ENCODE peak calls at places on chromosomes 16 and 17, in five cellular contexts. One of them, this sample, is unnamed.

GRCh38 chr17:48593840-48594411 is 347 bp upstream of the HOXB5 start:
- DNase-seq in H54: no peak
- DNase-seq in progenitor cell of endocrine pancreas: peak
- DNase-seq in activated B cell treated with CpG ODN at 0.5 μM for 24 hours: peak
- DNase-seq in stimulated activated CD4-positive, alpha-beta T cell treated with anti-CD3 and anti-CD28 coated beads, Interleukin-4, amount 100 ng/mL, for 4 hours: peak
- DNase-seq in this sample: peak

GRCh38 chr16:75081179-75081859 is 35.3 kb downstream of the LDHD start:
- DNase-seq in stimulated activated CD4-positive, alpha-beta T cell treated with anti-CD3 and anti-CD28 coated beads, Interleukin-4, amount 100 ng/mL, for 4 hours: no peak
- DNase-seq in H54: no peak
- DNase-seq in activated B cell treated with CpG ODN at 0.5 μM for 24 hours: no peak
- DNase-seq in progenitor cell of endocrine pancreas: no peak
- DNase-seq in this sample: no peak

GRCh38 chr17:2251098-2251497 is 52.5 kb downstream of the SMG6 start:
- DNase-seq in progenitor cell of endocrine pancreas: no peak
- DNase-seq in stimulated activated CD4-positive, alpha-beta T cell treated with anti-CD3 and anti-CD28 coated beads, Interleukin-4, amount 100 ng/mL, for 4 hours: no peak
- DNase-seq in H54: no peak
- DNase-seq in activated B cell treated with CpG ODN at 0.5 μM for 24 hours: no peak
- DNase-seq in this sample: no peak

GRCh38 chr16:52912565-52913173 is 140.0 kb downstream of the CHD9NB start:
- DNase-seq in stimulated activated CD4-positive, alpha-beta T cell treated with anti-CD3 and anti-CD28 coated beads, Interleukin-4, amount 100 ng/mL, for 4 hours: peak
- DNase-seq in H54: peak
- DNase-seq in activated B cell treated with CpG ODN at 0.5 μM for 24 hours: no peak
- DNase-seq in progenitor cell of endocrine pancreas: peak
- DNase-seq in this sample: peak

GRCh38 chr16:65468121-65468520 is 346.3 kb upstream of the CDH11 start:
- DNase-seq in stimulated activated CD4-positive, alpha-beta T cell treated with anti-CD3 and anti-CD28 coated beads, Interleukin-4, amount 100 ng/mL, for 4 hours: no peak
- DNase-seq in progenitor cell of endocrine pancreas: no peak
- DNase-seq in activated B cell treated with CpG ODN at 0.5 μM for 24 hours: no peak
- DNase-seq in H54: no peak
- DNase-seq in this sample: no peak

GRCh38 chr17:50205931-50206505 is 4.6 kb upstream of the COL1A1 start:
- DNase-seq in activated B cell treated with CpG ODN at 0.5 μM for 24 hours: no peak
- DNase-seq in H54: no peak
- DNase-seq in stimulated activated CD4-positive, alpha-beta T cell treated with anti-CD3 and anti-CD28 coated beads, Interleukin-4, amount 100 ng/mL, for 4 hours: no peak
- DNase-seq in progenitor cell of endocrine pancreas: no peak
- DNase-seq in this sample: no peak

GRCh38 chr17:13704333-13704732 is 102.6 kb upstream of the HS3ST3A1 start:
- DNase-seq in stimulated activated CD4-positive, alpha-beta T cell treated with anti-CD3 and anti-CD28 coated beads, Interleukin-4, amount 100 ng/mL, for 4 hours: no peak
- DNase-seq in activated B cell treated with CpG ODN at 0.5 μM for 24 hours: no peak
- DNase-seq in H54: no peak
- DNase-seq in progenitor cell of endocrine pancreas: no peak
- DNase-seq in this sample: no peak

GRCh38 chr16:87244646-87245197 is 72.5 kb downstream of the C16orf95 start:
- DNase-seq in H54: no peak
- DNase-seq in stimulated activated CD4-positive, alpha-beta T cell treated with anti-CD3 and anti-CD28 coated beads, Interleukin-4, amount 100 ng/mL, for 4 hours: no peak
- DNase-seq in progenitor cell of endocrine pancreas: no peak
- DNase-seq in activated B cell treated with CpG ODN at 0.5 μM for 24 hours: no peak
- DNase-seq in this sample: no peak

This sample was measured in NCI-H1930.